ENCODE peak calls at places on chromosomes 12 and 14, in six cellular contexts. One of them, this sample, is unnamed.

GRCh38 chr12:66538970-66539369 is 139.9 kb downstream of the GRIP1 start:
- DNase-seq in heart left ventricle: no peak
- DNase-seq in adrenal gland: no peak
- DNase-seq in body of pancreas: no peak
- DNase-seq in tibial nerve: no peak
- DNase-seq in IMR-90: no peak
- DNase-seq in this sample: no peak

GRCh38 chr12:80912906-80913769 is 24.6 kb downstream of the LIN7A start:
- DNase-seq in heart left ventricle: no peak
- DNase-seq in adrenal gland: no peak
- DNase-seq in body of pancreas: no peak
- DNase-seq in tibial nerve: no peak
- DNase-seq in IMR-90: no peak
- DNase-seq in this sample: no peak

GRCh38 chr14:34628681-34629135 is 1.2 kb downstream of the SNX6 start:
- DNase-seq in heart left ventricle: peak; percentile 20
- DNase-seq in adrenal gland: peak; percentile 23
- DNase-seq in body of pancreas: no peak
- DNase-seq in tibial nerve: no peak
- DNase-seq in IMR-90: peak; percentile 18
- DNase-seq in this sample: peak; percentile 38

GRCh38 chr12:203462-204260 is 10.3 kb downstream of the SLC6A12 start:
- DNase-seq in heart left ventricle: no peak
- DNase-seq in adrenal gland: no peak
- DNase-seq in body of pancreas: peak; percentile 62
- DNase-seq in tibial nerve: no peak
- DNase-seq in IMR-90: no peak
- DNase-seq in this sample: no peak

GRCh38 chr12:46101121-46101869 is 110.9 kb upstream of the SCAF11 start:
- DNase-seq in heart left ventricle: no peak
- DNase-seq in adrenal gland: no peak
- DNase-seq in body of pancreas: no peak
- DNase-seq in tibial nerve: no peak
- DNase-seq in IMR-90: no peak
- DNase-seq in this sample: peak; percentile 2

GRCh38 chr14:60575008-60575407 is 66.1 kb downstream of the SIX6 start:
- DNase-seq in heart left ventricle: no peak
- DNase-seq in adrenal gland: no peak
- DNase-seq in body of pancreas: no peak
- DNase-seq in tibial nerve: no peak
- DNase-seq in IMR-90: no peak
- DNase-seq in this sample: no peak

GRCh38 chr12:102463659-102464249 is 16.6 kb downstream of the IGF1 start:
- DNase-seq in heart left ventricle: no peak
- DNase-seq in adrenal gland: no peak
- DNase-seq in body of pancreas: no peak
- DNase-seq in tibial nerve: no peak
- DNase-seq in IMR-90: no peak
- DNase-seq in this sample: no peak

GRCh38 chr14:93784878-93785277 is 3.4 kb downstream of the PRIMA1 start:
- DNase-seq in heart left ventricle: no peak
- DNase-seq in adrenal gland: no peak
- DNase-seq in body of pancreas: no peak
- DNase-seq in tibial nerve: no peak
- DNase-seq in IMR-90: no peak
- DNase-seq in this sample: no peak

GRCh38 chr14:99191663-99192621 is 80.1 kb downstream of the BCL11B start:
- DNase-seq in heart left ventricle: peak; percentile 54
- DNase-seq in adrenal gland: peak; percentile 76
- DNase-seq in body of pancreas: peak; percentile 82
- DNase-seq in tibial nerve: no peak
- DNase-seq in IMR-90: peak; percentile 13
- DNase-seq in this sample: no peak

DNA sequence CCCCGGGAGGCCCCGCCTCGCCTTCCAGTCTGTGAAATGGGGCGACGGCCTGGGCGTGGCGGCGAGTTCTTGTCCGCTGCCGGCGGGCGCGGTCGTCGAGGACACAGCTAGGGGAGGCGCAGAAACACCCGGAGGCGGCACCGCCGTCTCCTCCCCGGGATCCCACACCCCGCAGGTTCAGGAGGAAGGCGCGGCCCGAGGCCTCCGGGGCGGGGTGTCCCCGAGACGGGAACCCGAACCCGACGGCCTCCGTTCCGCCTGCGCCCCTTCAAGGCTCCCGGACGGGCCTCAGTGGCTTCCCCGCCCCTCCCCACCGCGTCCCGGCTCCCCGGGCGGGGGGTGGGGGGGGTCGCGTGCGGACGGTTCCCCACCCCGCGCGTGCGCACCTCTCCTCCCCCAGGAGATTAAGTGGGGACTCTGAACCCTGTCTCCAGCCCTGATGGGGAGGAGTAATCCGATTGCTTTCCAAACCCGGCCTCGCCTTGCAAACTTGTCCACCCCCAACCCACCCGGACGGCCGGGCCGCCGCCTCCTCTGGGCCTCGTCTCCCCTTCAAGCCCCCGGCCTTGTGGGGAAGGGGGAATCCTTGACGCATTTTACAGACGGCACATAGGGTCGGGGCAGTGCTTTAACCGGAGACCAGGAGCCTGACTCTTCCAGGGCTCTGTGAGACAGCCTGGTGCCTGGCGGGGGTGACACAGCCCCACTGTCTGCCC is 35.3 kb upstream of the ANKRD9 start:
- DNase-seq in heart left ventricle: no peak
- DNase-seq in adrenal gland: no peak
- DNase-seq in body of pancreas: no peak
- DNase-seq in tibial nerve: no peak
- DNase-seq in IMR-90: no peak
- DNase-seq in this sample: peak; percentile 60
- TF ChIP-seq POLR2A in heart left ventricle: no peak
- TF ChIP-seq POLR2A in adrenal gland: no peak
- TF ChIP-seq POLR2A in body of pancreas: no peak
- TF ChIP-seq POLR2A in tibial nerve: no peak
- TF ChIP-seq POLR2A in IMR-90: no peak
- TF ChIP-seq POLR2A in this sample: no peak

GRCh38 chr14:102927878-102928411 is 5.5 kb downstream of the AMN start:
- DNase-seq in heart left ventricle: no peak
- DNase-seq in adrenal gland: no peak
- DNase-seq in body of pancreas: no peak
- DNase-seq in tibial nerve: no peak
- DNase-seq in IMR-90: no peak
- DNase-seq in this sample: no peak

GRCh38 chr14:102930138-102930752 is 7.8 kb downstream of the AMN start:
- DNase-seq in heart left ventricle: no peak
- DNase-seq in adrenal gland: peak; percentile 26
- DNase-seq in body of pancreas: peak; percentile 31
- DNase-seq in tibial nerve: no peak
- DNase-seq in IMR-90: no peak
- DNase-seq in this sample: no peak

GRCh38 chr14:102929349-102930137 is 7.1 kb downstream of the AMN start:
- DNase-seq in heart left ventricle: no peak
- DNase-seq in adrenal gland: no peak
- DNase-seq in body of pancreas: no peak
- DNase-seq in tibial nerve: no peak
- DNase-seq in IMR-90: no peak
- DNase-seq in this sample: no peak

GRCh38 chr14:102927346-102927877 is 4.9 kb downstream of the AMN start:
- DNase-seq in heart left ventricle: no peak
- DNase-seq in adrenal gland: no peak
- DNase-seq in body of pancreas: no peak
- DNase-seq in tibial nerve: no peak
- DNase-seq in IMR-90: no peak
- DNase-seq in this sample: no peak

DNA sequence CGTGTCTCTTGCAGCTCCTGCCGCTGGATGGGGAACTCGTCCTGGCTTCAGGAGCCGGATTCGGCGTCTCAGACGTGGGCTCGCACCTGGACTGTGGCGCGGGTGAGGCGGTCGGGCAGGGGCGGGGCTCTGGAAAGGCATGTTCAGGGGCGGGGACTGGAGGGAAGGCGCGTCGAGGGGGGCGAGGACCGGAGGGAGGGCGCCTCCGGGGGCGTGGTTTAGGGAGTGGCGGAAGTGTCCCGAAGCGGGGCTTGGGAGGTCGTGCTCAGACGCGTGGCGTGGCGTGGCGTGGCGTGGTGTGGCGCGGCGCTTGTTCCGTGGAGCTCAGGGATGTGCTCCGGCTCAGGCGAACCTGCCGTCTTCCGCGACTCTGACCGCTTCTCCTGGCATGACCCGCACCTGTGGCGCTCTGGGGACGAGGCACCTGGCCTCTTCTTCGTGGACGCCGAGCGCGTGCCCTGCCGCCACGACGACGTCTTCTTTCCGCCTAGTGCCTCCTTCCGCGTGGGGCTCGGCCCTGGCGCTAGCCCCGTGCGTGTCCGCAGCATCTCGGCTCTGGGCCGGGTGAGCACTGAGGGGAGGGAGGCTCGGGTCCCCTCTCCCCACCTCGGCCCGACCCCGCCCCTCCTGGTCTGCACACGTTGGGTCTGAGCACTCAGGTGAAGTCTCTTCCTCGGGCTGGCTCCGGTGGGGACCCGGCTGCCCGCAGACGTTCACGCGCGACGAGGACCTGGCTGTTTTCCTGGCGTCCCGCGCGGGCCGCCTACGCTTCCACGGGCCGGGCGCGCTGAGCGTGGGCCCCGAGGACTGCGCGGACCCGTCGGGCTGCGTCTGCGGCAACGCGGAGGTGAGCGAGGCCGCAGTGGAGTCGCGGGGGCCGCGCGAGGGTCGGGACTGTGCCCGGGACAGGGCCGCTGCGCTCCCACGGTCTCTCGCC is 6.2 kb downstream of the AMN start:
- DNase-seq in heart left ventricle: peak; percentile 43
- DNase-seq in adrenal gland: peak; percentile 49
- DNase-seq in body of pancreas: peak; percentile 59
- DNase-seq in tibial nerve: no peak
- DNase-seq in IMR-90: peak; percentile 5
- DNase-seq in this sample: peak; percentile 70
- TF ChIP-seq POLR2A in heart left ventricle: no peak
- TF ChIP-seq POLR2A in adrenal gland: no peak
- TF ChIP-seq POLR2A in body of pancreas: no peak
- TF ChIP-seq POLR2A in tibial nerve: no peak
- TF ChIP-seq POLR2A in IMR-90: no peak
- TF ChIP-seq POLR2A in this sample: no peak

DNA sequence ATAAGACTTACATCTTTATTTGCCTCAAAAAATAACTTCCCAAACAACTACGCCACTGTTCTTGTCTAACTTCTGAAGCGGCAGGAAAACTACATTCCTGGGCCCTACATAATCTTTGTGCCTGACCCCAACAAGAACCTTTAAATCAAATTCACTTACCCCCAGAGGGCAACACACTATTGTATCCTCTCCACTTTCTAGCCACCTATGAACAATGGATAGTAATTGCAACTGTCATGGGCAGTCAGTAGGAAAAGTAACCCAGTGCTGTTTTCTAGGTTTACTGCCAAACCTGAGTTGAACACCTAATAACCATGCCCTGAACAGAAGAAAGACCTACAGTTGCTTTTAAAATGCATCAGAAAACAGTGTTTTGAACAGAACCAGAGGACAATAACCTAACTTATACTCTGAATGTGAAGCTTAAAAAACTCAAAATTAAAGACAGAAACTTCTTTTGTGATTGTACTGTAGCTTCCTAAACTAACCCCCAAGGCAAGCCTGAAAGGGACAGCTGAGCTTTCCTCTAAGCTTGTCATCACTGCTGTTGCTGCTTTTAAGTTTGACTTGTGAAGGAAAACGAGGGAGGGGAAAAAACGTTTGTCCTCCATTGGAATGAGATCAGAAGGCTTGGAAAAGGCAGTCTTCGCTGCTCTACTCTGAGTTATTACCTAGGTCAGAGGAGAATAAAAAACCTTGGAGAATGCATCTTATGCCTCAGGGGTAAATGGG is 195.7 kb downstream of the SOX5 start:
- DNase-seq in heart left ventricle: no peak
- DNase-seq in adrenal gland: no peak
- DNase-seq in body of pancreas: no peak
- DNase-seq in tibial nerve: no peak
- DNase-seq in IMR-90: no peak
- DNase-seq in this sample: no peak
- TF ChIP-seq POLR2A in heart left ventricle: no peak
- TF ChIP-seq POLR2A in adrenal gland: no peak
- TF ChIP-seq POLR2A in body of pancreas: no peak
- TF ChIP-seq POLR2A in tibial nerve: no peak
- TF ChIP-seq POLR2A in IMR-90: no peak
- TF ChIP-seq POLR2A in this sample: no peak

DNA sequence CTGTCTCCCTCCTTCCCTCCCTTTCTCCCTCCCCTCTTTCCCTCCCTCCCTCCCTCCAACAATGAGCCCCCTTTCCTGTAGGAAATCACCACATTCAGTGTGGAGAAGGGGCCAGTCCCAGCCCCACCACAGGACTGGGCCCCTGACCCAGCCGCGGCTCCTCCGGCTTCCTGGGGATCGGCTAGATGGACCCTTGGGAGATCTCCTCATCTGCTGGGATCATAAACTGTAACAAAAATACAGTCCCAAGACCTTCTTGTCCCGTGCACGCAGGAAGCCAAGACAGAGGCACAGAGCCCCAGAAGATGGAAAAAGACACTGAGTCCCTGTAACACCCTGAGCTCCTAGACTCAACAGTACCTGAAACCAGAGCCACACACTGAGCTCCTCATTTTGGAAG is 23.9 kb downstream of the DIO3 start:
- DNase-seq in heart left ventricle: no peak
- DNase-seq in adrenal gland: no peak
- DNase-seq in body of pancreas: no peak
- DNase-seq in tibial nerve: no peak
- DNase-seq in IMR-90: no peak
- DNase-seq in this sample: no peak
- TF ChIP-seq POLR2A in heart left ventricle: no peak
- TF ChIP-seq POLR2A in adrenal gland: no peak
- TF ChIP-seq POLR2A in body of pancreas: no peak
- TF ChIP-seq POLR2A in tibial nerve: no peak
- TF ChIP-seq POLR2A in IMR-90: no peak
- TF ChIP-seq POLR2A in this sample: no peak

GRCh38 chr12:51954465-51955361 is 3.2 kb downstream of the ACVR1B start:
- DNase-seq in heart left ventricle: no peak
- DNase-seq in adrenal gland: no peak
- DNase-seq in body of pancreas: peak; percentile 53
- DNase-seq in tibial nerve: no peak
- DNase-seq in IMR-90: no peak
- DNase-seq in this sample: peak; percentile 55
- TF ChIP-seq POLR2A in heart left ventricle: no peak
- TF ChIP-seq POLR2A in adrenal gland: no peak
- TF ChIP-seq POLR2A in body of pancreas: peak; percentile 66
- TF ChIP-seq POLR2A in tibial nerve: no peak
- TF ChIP-seq POLR2A in IMR-90: no peak
- TF ChIP-seq POLR2A in this sample: no peak